ENCODE peak calls at places on chromosome 22, in six cellular contexts. R is mammary epithelial cell, K is dorsolateral prefrontal cortex, V is neural crest cell, T is lower lobe of right lung, E is Calu3. G is an unnamed sample.

GRCh38 chr22:48569476-48570233 is 1258.0 kb downstream of the BRD1 start:
- DNase-seq in K (no peak), V (no peak), T (peak; percentile 46), R (no peak), E (no peak), G (no peak)

GRCh38 chr22:41857860-41858199 is 24.9 kb downstream of the SREBF2 start:
- DNase-seq in R (no peak), V (no peak), E (no peak), T (no peak), K (no peak), G (no peak)

GRCh38 chr22:20523118-20523983 is 15.9 kb downstream of the MED15 start:
- DNase-seq in K (no peak), T (peak; percentile 14), E (no peak), R (no peak), V (no peak), G (no peak)

GRCh38 chr22:37777122-37777687 is 30.5 kb upstream of the GCAT start:
- DNase-seq in T (peak; percentile 60), K (no peak), V (no peak), E (peak; percentile 85), R (peak; percentile 99), G (no peak)

GRCh38 chr22:45735273-45735672 is 63.6 kb downstream of the ATXN10 start:
- DNase-seq in K (no peak), R (no peak), T (no peak), E (no peak), V (no peak), G (no peak)

GRCh38 chr22:41589260-41589600 is 410 bp downstream of the PMM1 start:
- DNase-seq in V (no peak), R (peak; percentile 21), T (peak; percentile 58), E (peak; percentile 12), K (peak; percentile 65), G (no peak)

GRCh38 chr22:32218470-32218869 is 13.6 kb upstream of the RFPL2 start:
- DNase-seq in R (no peak), V (no peak), E (no peak), K (no peak), T (no peak), G (peak; percentile 82)

GRCh38 chr22:45503816-45504702 is 1.4 kb downstream of the FBLN1 start:
- DNase-seq in T (peak; percentile 38), E (no peak), K (no peak), R (peak; percentile 79), V (peak; percentile 74), G (no peak)

GRCh38 chr22:37538590-37539357 is 19.6 kb upstream of the CARD10 start:
- DNase-seq in V (peak; percentile 97), T (peak; percentile 95), R (peak; percentile 90), K (peak; percentile 94), E (peak; percentile 97), G (peak; percentile 92)

GRCh38 chr22:49503321-49503720 is 324.4 kb downstream of the BRD1 start:
- DNase-seq in T (no peak), R (no peak), E (no peak), K (no peak), V (no peak), G (no peak)

GRCh38 chr22:27247691-27248434 is 553.7 kb downstream of the MN1 start:
- DNase-seq in K (no peak), E (no peak), T (no peak), R (no peak), V (no peak), G (no peak)

GRCh38 chr22:49664371-49664881 is 163.2 kb downstream of the BRD1 start:
- DNase-seq in R (no peak), K (peak; percentile 85), V (no peak), E (no peak), T (peak; percentile 42), G (no peak)

DNA sequence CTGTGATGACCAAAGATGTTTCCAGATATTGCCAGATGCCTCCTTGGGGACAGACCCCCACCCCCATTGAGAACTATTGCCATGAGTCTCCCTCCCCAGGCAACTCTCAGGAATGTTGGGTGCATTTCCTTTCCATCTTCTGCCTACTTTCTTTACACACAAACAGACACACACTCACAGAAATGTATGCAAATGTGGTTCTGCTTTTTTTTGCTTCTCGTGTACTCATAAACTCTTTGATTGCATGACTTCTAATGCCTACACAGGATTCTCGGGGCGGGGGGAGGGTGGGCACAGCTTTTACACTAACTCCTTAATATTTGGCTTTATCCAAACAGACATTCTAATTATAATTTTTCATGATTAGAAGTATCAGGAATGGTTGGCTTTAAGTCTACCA is 53.3 kb upstream of the SUSD2 start:
- DNase-seq in V (no peak), K (no peak), E (no peak), R (no peak), T (no peak), G (no peak)
- TF ChIP-seq CTCF in V (no peak), K (no peak), E (no peak), R (no peak), T (no peak), G (no peak)

DNA sequence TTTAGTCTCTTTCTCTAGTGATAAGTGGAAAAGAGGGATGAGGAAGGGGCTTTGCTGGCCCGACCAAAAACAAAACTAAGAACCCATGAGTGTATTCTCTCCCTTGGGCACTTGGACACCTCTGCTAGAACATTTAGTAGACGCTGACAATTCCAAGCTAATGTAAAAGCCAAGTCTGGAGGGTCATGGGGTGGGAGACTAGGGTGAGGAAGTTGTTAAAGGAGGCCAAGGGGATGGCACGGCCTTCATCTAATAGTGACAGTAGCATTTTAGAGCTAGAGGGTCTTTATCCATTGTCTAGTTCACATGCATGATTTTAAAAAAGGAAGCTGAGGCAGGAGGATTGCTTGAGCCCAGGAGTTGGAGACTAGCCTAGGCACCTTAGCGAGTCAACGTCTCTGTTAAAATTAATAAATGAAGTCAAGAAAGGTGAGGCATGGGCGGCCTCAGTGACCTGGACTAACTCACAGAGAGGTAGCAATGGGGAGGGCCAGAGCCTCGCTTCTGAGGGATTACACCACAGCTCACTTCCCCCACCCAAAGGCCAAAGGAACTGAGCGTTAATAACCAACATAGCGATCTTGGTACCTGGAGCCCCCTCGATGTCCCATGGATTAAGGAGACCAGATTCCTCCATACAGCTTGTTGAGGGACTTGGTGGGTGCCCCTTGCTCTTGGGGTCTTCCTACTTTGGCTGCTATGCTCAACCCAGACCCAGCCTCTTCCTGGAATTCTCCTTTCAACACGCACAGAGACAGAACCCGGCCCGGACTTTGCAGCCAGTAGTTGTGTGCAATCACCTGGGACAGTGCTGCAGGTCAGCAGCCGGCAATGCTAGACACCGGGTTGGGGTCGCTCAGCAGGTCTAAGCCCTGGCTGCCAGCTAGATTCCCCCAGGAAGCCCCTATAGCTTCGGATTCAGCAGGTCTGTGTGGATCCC is 70.4 kb downstream of the BCR start:
- DNase-seq in K (no peak), T (no peak), R (no peak), E (no peak), V (no peak), G (no peak)
- TF ChIP-seq CTCF in K (no peak), T (no peak), R (no peak), E (no peak), V (no peak), G (no peak)

GRCh38 chr22:29043906-29044575 is 17.6 kb downstream of the C22orf31 start:
- DNase-seq in V (no peak), T (no peak), K (no peak), E (no peak), R (no peak), G (no peak)
- TF ChIP-seq CTCF in V (no peak), T (no peak), K (no peak), E (no peak), R (no peak), G (no peak)

DNA sequence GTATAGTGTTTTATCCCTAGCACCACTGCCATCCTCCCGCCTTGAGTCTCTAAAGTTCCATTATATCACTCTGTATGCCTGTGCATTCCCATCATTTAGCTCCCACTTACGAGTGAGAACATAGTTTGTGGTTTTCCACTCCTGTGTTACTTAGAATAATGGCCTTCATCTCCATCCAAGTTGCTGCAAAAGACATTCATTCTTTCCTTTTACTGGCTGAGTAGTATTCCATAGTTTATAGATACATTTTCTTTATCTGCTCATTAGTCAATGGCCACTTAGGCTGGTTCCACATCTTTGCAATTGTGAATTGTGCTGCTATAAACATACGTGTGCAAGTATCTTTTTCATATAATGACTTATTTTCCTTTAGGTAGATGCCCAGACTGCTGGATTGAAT is 24.4 kb downstream of the TAB1 start:
- DNase-seq in V (no peak), K (no peak), E (no peak), T (no peak), R (no peak), G (no peak)
- TF ChIP-seq CTCF in V (no peak), K (no peak), E (no peak), T (no peak), R (no peak), G (no peak)

GRCh38 chr22:47515384-47516125 is 753.1 kb downstream of the TBC1D22A start:
- DNase-seq in V (no peak), K (no peak), T (no peak), R (no peak), E (no peak), G (no peak)
- TF ChIP-seq CTCF in V (no peak), K (no peak), T (no peak), R (no peak), E (no peak), G (no peak)

GRCh38 chr22:24543679-24544243 is 11.2 kb downstream of the GUCD1 start:
- DNase-seq in K (no peak), R (no peak), V (no peak), E (no peak), T (no peak), G (no peak)

GRCh38 chr22:24540470-24540869 is 14.5 kb downstream of the GUCD1 start:
- DNase-seq in E (no peak), K (no peak), R (no peak), V (no peak), T (no peak), G (no peak)

GRCh38 chr22:24543068-24543675 is 11.8 kb downstream of the GUCD1 start:
- DNase-seq in V (no peak), K (no peak), T (no peak), R (no peak), E (no peak), G (no peak)

GRCh38 chr22:24541681-24542515 is 13.0 kb downstream of the GUCD1 start:
- DNase-seq in R (no peak), T (no peak), E (no peak), K (no peak), V (no peak), G (no peak)

DNA sequence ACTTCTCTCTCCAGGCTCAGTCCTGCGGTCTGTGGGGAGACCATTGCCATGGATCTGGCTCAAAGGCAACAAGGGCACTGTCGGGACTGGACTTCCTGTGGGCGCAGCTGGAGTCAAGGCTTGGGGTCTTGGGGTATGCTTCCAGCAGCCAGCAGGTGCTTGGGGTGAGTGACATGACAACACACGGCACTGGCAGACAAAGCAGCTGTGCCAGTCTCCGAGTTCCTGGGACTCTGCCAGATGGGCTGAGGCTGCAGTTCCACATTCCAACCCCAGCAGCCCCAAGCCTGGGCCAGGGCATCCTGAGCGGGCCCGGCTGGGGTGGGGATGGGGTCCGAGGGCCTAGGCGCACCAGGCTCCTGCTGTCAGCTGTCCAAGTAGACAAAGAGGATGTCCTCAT is 12.3 kb downstream of the GUCD1 start:
- DNase-seq in K (no peak), V (no peak), R (no peak), E (no peak), T (peak; percentile 66), G (no peak)
- TF ChIP-seq CTCF in K (no peak), V (no peak), R (no peak), E (no peak), T (no peak), G (no peak)